ENCODE peak calls at places on chromosomes 4 and X, in eight cellular contexts. One of them, this sample, is unnamed.

GRCh38 chr4:108433832-108434231 is 186.5 kb upstream of the RPL34 start:
- DNase-seq in lung: no peak
- DNase-seq in brain microvascular endothelial cell: peak
- DNase-seq in left lung: no peak
- DNase-seq in testis: no peak
- DNase-seq in cardiac muscle cell: no peak
- DNase-seq in upper lobe of left lung: no peak
- DNase-seq in epithelial cell of esophagus: peak
- DNase-seq in this sample: no peak

GRCh38 chrX:135484636-135485289 is 35.7 kb upstream of the INTS6L start:
- DNase-seq in upper lobe of left lung: no peak
- DNase-seq in testis: peak
- DNase-seq in lung: no peak
- DNase-seq in cardiac muscle cell: peak
- DNase-seq in left lung: no peak
- DNase-seq in brain microvascular endothelial cell: peak
- DNase-seq in epithelial cell of esophagus: peak
- DNase-seq in this sample: peak

GRCh38 chr4:99252746-99253145 is 33.7 kb upstream of the ADH6 start:
- DNase-seq in lung: no peak
- DNase-seq in epithelial cell of esophagus: peak
- DNase-seq in testis: no peak
- DNase-seq in upper lobe of left lung: no peak
- DNase-seq in left lung: no peak
- DNase-seq in brain microvascular endothelial cell: no peak
- DNase-seq in cardiac muscle cell: no peak
- DNase-seq in this sample: no peak

GRCh38 chr4:189117426-189117825 is 823.2 kb upstream of the FRG1 start:
- DNase-seq in epithelial cell of esophagus: peak
- DNase-seq in upper lobe of left lung: no peak
- DNase-seq in cardiac muscle cell: no peak
- DNase-seq in brain microvascular endothelial cell: no peak
- DNase-seq in lung: no peak
- DNase-seq in testis: no peak
- DNase-seq in left lung: no peak
- DNase-seq in this sample: no peak

GRCh38 chr4:98110929-98111328 is 32.3 kb downstream of the STPG2 start:
- DNase-seq in lung: no peak
- DNase-seq in brain microvascular endothelial cell: no peak
- DNase-seq in testis: no peak
- DNase-seq in left lung: no peak
- DNase-seq in upper lobe of left lung: no peak
- DNase-seq in epithelial cell of esophagus: no peak
- DNase-seq in cardiac muscle cell: no peak
- DNase-seq in this sample: no peak

GRCh38 chr4:74365761-74366160 is 816 bp downstream of the EREG start:
- DNase-seq in upper lobe of left lung: peak
- DNase-seq in epithelial cell of esophagus: peak
- DNase-seq in testis: no peak
- DNase-seq in left lung: peak
- DNase-seq in brain microvascular endothelial cell: no peak
- DNase-seq in lung: no peak
- DNase-seq in cardiac muscle cell: peak
- DNase-seq in this sample: no peak

GRCh38 chrX:16202943-16203342 is 35.7 kb downstream of the MAGEB17 start:
- DNase-seq in epithelial cell of esophagus: no peak
- DNase-seq in upper lobe of left lung: no peak
- DNase-seq in left lung: no peak
- DNase-seq in lung: no peak
- DNase-seq in testis: no peak
- DNase-seq in brain microvascular endothelial cell: no peak
- DNase-seq in cardiac muscle cell: no peak
- DNase-seq in this sample: no peak

GRCh38 chrX:437636-438390 is 51.1 kb upstream of the PPP2R3B start:
- DNase-seq in epithelial cell of esophagus: peak
- DNase-seq in upper lobe of left lung: peak
- DNase-seq in left lung: no peak
- DNase-seq in testis: no peak
- DNase-seq in lung: no peak
- DNase-seq in brain microvascular endothelial cell: no peak
- DNase-seq in cardiac muscle cell: no peak
- DNase-seq in this sample: no peak

GRCh38 chrX:21581479-21581878 is 76.7 kb downstream of the KLHL34 start:
- DNase-seq in brain microvascular endothelial cell: no peak
- DNase-seq in lung: no peak
- DNase-seq in epithelial cell of esophagus: peak
- DNase-seq in testis: no peak
- DNase-seq in upper lobe of left lung: no peak
- DNase-seq in cardiac muscle cell: no peak
- DNase-seq in left lung: no peak
- DNase-seq in this sample: no peak

GRCh38 chr4:140756292-140757219 is at the start of gene TBC1D9:
- DNase-seq in lung: peak
- DNase-seq in epithelial cell of esophagus: peak
- DNase-seq in testis: peak
- DNase-seq in upper lobe of left lung: peak
- DNase-seq in left lung: peak
- DNase-seq in brain microvascular endothelial cell: peak
- DNase-seq in cardiac muscle cell: peak
- DNase-seq in this sample: peak

GRCh38 chr4:40897557-40898203 is 147.9 kb downstream of the NSUN7 start:
- DNase-seq in testis: peak
- DNase-seq in cardiac muscle cell: peak
- DNase-seq in brain microvascular endothelial cell: peak
- DNase-seq in left lung: peak
- DNase-seq in upper lobe of left lung: no peak
- DNase-seq in epithelial cell of esophagus: peak
- DNase-seq in lung: peak
- DNase-seq in this sample: no peak

GRCh38 chr4:112747035-112747434 is 110.1 kb downstream of the LARP7 start:
- DNase-seq in left lung: no peak
- DNase-seq in epithelial cell of esophagus: peak
- DNase-seq in brain microvascular endothelial cell: no peak
- DNase-seq in cardiac muscle cell: peak
- DNase-seq in upper lobe of left lung: no peak
- DNase-seq in lung: no peak
- DNase-seq in testis: no peak
- DNase-seq in this sample: no peak

GRCh38 chr4:94468093-94468492 is 16.4 kb downstream of the PDLIM5 start:
- DNase-seq in upper lobe of left lung: no peak
- DNase-seq in brain microvascular endothelial cell: no peak
- DNase-seq in lung: no peak
- DNase-seq in testis: no peak
- DNase-seq in left lung: no peak
- DNase-seq in cardiac muscle cell: no peak
- DNase-seq in epithelial cell of esophagus: no peak
- DNase-seq in this sample: no peak

GRCh38 chr4:1249148-1249730 is 309 bp upstream of the CTBP1 start:
- DNase-seq in lung: peak
- DNase-seq in epithelial cell of esophagus: peak
- DNase-seq in testis: peak
- DNase-seq in upper lobe of left lung: peak
- DNase-seq in cardiac muscle cell: peak
- DNase-seq in left lung: peak
- DNase-seq in brain microvascular endothelial cell: peak
- DNase-seq in this sample: peak

GRCh38 chr4:80610845-80611244 is 275.3 kb downstream of the CFAP299 start:
- DNase-seq in brain microvascular endothelial cell: peak
- DNase-seq in cardiac muscle cell: no peak
- DNase-seq in testis: no peak
- DNase-seq in lung: no peak
- DNase-seq in epithelial cell of esophagus: peak
- DNase-seq in upper lobe of left lung: no peak
- DNase-seq in left lung: no peak
- DNase-seq in this sample: no peak

GRCh38 chr4:22730049-22730448 is 37.3 kb downstream of the GBA3 start:
- DNase-seq in epithelial cell of esophagus: no peak
- DNase-seq in testis: no peak
- DNase-seq in cardiac muscle cell: no peak
- DNase-seq in lung: no peak
- DNase-seq in brain microvascular endothelial cell: no peak
- DNase-seq in left lung: no peak
- DNase-seq in upper lobe of left lung: no peak
- DNase-seq in this sample: no peak

GRCh38 chr4:85482000-85482738 is 7.2 kb downstream of the ARHGAP24 start:
- DNase-seq in epithelial cell of esophagus: no peak
- DNase-seq in lung: no peak
- DNase-seq in upper lobe of left lung: no peak
- DNase-seq in cardiac muscle cell: no peak
- DNase-seq in testis: no peak
- DNase-seq in brain microvascular endothelial cell: no peak
- DNase-seq in left lung: no peak
- DNase-seq in this sample: no peak

GRCh38 chr4:3382251-3382650 is 59.5 kb upstream of the HGFAC start:
- DNase-seq in brain microvascular endothelial cell: no peak
- DNase-seq in testis: no peak
- DNase-seq in upper lobe of left lung: no peak
- DNase-seq in cardiac muscle cell: no peak
- DNase-seq in left lung: no peak
- DNase-seq in epithelial cell of esophagus: no peak
- DNase-seq in lung: no peak
- DNase-seq in this sample: no peak

GRCh38 chr4:87819281-87819919 is 13.4 kb upstream of the MEPE start:
- DNase-seq in brain microvascular endothelial cell: peak
- DNase-seq in epithelial cell of esophagus: peak
- DNase-seq in cardiac muscle cell: no peak
- DNase-seq in left lung: no peak
- DNase-seq in lung: no peak
- DNase-seq in testis: no peak
- DNase-seq in upper lobe of left lung: no peak
- DNase-seq in this sample: no peak

GRCh38 chr4:120922390-120923200 is at the start of gene PRDM5:
- DNase-seq in lung: peak
- DNase-seq in brain microvascular endothelial cell: peak
- DNase-seq in left lung: peak
- DNase-seq in epithelial cell of esophagus: peak
- DNase-seq in upper lobe of left lung: peak
- DNase-seq in testis: peak
- DNase-seq in cardiac muscle cell: peak
- DNase-seq in this sample: no peak

GRCh38 chrX:18422325-18422724 is 3.1 kb upstream of the CDKL5 start:
- DNase-seq in upper lobe of left lung: no peak
- DNase-seq in lung: no peak
- DNase-seq in brain microvascular endothelial cell: peak
- DNase-seq in testis: no peak
- DNase-seq in cardiac muscle cell: no peak
- DNase-seq in left lung: no peak
- DNase-seq in epithelial cell of esophagus: peak
- DNase-seq in this sample: no peak

GRCh38 chrX:20211261-20211786 is 55.4 kb downstream of the RPS6KA3 start:
- DNase-seq in cardiac muscle cell: no peak
- DNase-seq in left lung: no peak
- DNase-seq in upper lobe of left lung: no peak
- DNase-seq in brain microvascular endothelial cell: no peak
- DNase-seq in testis: no peak
- DNase-seq in lung: no peak
- DNase-seq in epithelial cell of esophagus: no peak
- DNase-seq in this sample: no peak

GRCh38 chr4:73178389-73178788 is 80.2 kb downstream of the ANKRD17 start:
- DNase-seq in upper lobe of left lung: no peak
- DNase-seq in brain microvascular endothelial cell: no peak
- DNase-seq in testis: no peak
- DNase-seq in left lung: no peak
- DNase-seq in cardiac muscle cell: no peak
- DNase-seq in lung: no peak
- DNase-seq in epithelial cell of esophagus: no peak
- DNase-seq in this sample: no peak

GRCh38 chr4:73185903-73186302 is 72.7 kb downstream of the ANKRD17 start:
- DNase-seq in testis: no peak
- DNase-seq in lung: no peak
- DNase-seq in epithelial cell of esophagus: no peak
- DNase-seq in cardiac muscle cell: no peak
- DNase-seq in brain microvascular endothelial cell: no peak
- DNase-seq in upper lobe of left lung: no peak
- DNase-seq in left lung: no peak
- DNase-seq in this sample: no peak

GRCh38 chr4:73181231-73181630 is 77.4 kb downstream of the ANKRD17 start:
- DNase-seq in cardiac muscle cell: no peak
- DNase-seq in brain microvascular endothelial cell: no peak
- DNase-seq in epithelial cell of esophagus: no peak
- DNase-seq in lung: no peak
- DNase-seq in left lung: no peak
- DNase-seq in testis: no peak
- DNase-seq in upper lobe of left lung: no peak
- DNase-seq in this sample: no peak
- H3K4me3 ChIP-seq in cardiac muscle cell: no peak
- H3K4me3 ChIP-seq in brain microvascular endothelial cell: no peak
- H3K4me3 ChIP-seq in epithelial cell of esophagus: no peak
- H3K4me3 ChIP-seq in lung: no peak
- H3K4me3 ChIP-seq in left lung: no peak
- H3K4me3 ChIP-seq in testis: no peak
- H3K4me3 ChIP-seq in upper lobe of left lung: no peak
- H3K4me3 ChIP-seq in this sample: no peak

GRCh38 chr4:105171912-105172311 is 25.2 kb downstream of the TET2 start:
- DNase-seq in lung: no peak
- DNase-seq in testis: no peak
- DNase-seq in epithelial cell of esophagus: no peak
- DNase-seq in left lung: no peak
- DNase-seq in cardiac muscle cell: no peak
- DNase-seq in upper lobe of left lung: no peak
- DNase-seq in brain microvascular endothelial cell: no peak
- DNase-seq in this sample: no peak
- H3K4me3 ChIP-seq in lung: no peak
- H3K4me3 ChIP-seq in testis: no peak
- H3K4me3 ChIP-seq in epithelial cell of esophagus: no peak
- H3K4me3 ChIP-seq in left lung: no peak
- H3K4me3 ChIP-seq in cardiac muscle cell: no peak
- H3K4me3 ChIP-seq in upper lobe of left lung: no peak
- H3K4me3 ChIP-seq in brain microvascular endothelial cell: no peak
- H3K4me3 ChIP-seq in this sample: no peak

GRCh38 chr4:70637239-70637920 is 8.8 kb downstream of the ENAM start:
- DNase-seq in epithelial cell of esophagus: no peak
- DNase-seq in brain microvascular endothelial cell: no peak
- DNase-seq in lung: no peak
- DNase-seq in cardiac muscle cell: peak
- DNase-seq in testis: no peak
- DNase-seq in left lung: no peak
- DNase-seq in upper lobe of left lung: no peak
- DNase-seq in this sample: no peak
- H3K4me3 ChIP-seq in epithelial cell of esophagus: no peak
- H3K4me3 ChIP-seq in brain microvascular endothelial cell: no peak
- H3K4me3 ChIP-seq in lung: no peak
- H3K4me3 ChIP-seq in cardiac muscle cell: no peak
- H3K4me3 ChIP-seq in testis: no peak
- H3K4me3 ChIP-seq in left lung: no peak
- H3K4me3 ChIP-seq in upper lobe of left lung: no peak
- H3K4me3 ChIP-seq in this sample: no peak

DNA sequence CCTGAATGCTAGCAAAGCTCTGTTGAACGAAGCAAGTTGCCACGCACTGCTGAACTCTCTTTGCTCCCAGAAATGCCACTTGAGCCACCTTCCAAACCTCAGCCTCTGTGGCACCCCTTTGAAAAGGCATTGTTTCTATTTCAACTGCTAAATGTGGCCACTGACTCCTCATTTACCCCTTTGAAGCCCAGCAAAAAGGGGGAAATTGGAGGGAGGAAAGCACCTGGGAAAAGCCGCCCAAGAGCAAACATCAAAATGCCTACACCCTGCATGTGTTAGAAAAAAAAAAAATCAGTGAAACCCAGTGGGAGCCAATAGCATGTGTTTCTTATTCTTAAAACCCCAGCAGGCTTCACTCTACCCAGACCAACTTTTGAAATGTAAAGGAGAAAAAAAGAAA is 383.6 kb downstream of the IDS start:
- DNase-seq in brain microvascular endothelial cell: no peak
- DNase-seq in upper lobe of left lung: no peak
- DNase-seq in left lung: no peak
- DNase-seq in lung: no peak
- DNase-seq in epithelial cell of esophagus: no peak
- DNase-seq in cardiac muscle cell: no peak
- DNase-seq in testis: no peak
- DNase-seq in this sample: no peak
- H3K4me3 ChIP-seq in brain microvascular endothelial cell: no peak
- H3K4me3 ChIP-seq in upper lobe of left lung: no peak
- H3K4me3 ChIP-seq in left lung: no peak
- H3K4me3 ChIP-seq in lung: no peak
- H3K4me3 ChIP-seq in epithelial cell of esophagus: no peak
- H3K4me3 ChIP-seq in cardiac muscle cell: no peak
- H3K4me3 ChIP-seq in testis: no peak
- H3K4me3 ChIP-seq in this sample: no peak